ENCODE peak calls at places on chromosomes 13 and 19, in eight cellular contexts. E, J, Y, D, Q, N, B and I are unnamed samples.

GRCh38 chr19:14997981-14998380 is 18.3 kb upstream of the SLC1A6 start:
- DNase-seq in J (no peak), N (no peak), Q (no peak), E (no peak), Y (no peak), B (no peak), D (no peak), I (no peak)

GRCh38 chr13:98890186-98890585 is 87.7 kb downstream of the DOCK9 start:
- DNase-seq in Y (peak), J (peak), N (no peak), E (no peak), D (peak), Q (peak), B (no peak), I (no peak)

GRCh38 chr13:113393572-113394503 is 29.9 kb upstream of the GRTP1 start:
- DNase-seq in Y (peak), Q (peak), J (peak), D (peak), B (peak), N (peak), E (peak), I (peak)

GRCh38 chr19:45076029-45076850 is at the start of gene ZNF296:
- DNase-seq in Q (peak), B (peak), Y (peak), J (no peak), N (peak), D (peak), E (no peak), I (peak)

GRCh38 chr19:42540071-42540553 is 11.8 kb upstream of the CEACAM1 start:
- DNase-seq in N (peak), Y (no peak), B (no peak), Q (no peak), J (no peak), D (no peak), E (peak), I (peak)

GRCh38 chr13:30766234-30766633 is 30.9 kb downstream of the ALOX5AP start:
- DNase-seq in B (no peak), Q (no peak), D (no peak), Y (no peak), J (no peak), N (no peak), E (no peak), I (no peak)

GRCh38 chr13:39016789-39017188 is 21.1 kb downstream of the PROSER1 start:
- DNase-seq in N (peak), B (peak), J (peak), Q (no peak), E (no peak), Y (no peak), D (no peak), I (peak)

GRCh38 chr13:51244637-51245405 is 22.6 kb downstream of the FAM124A start:
- DNase-seq in B (no peak), N (no peak), J (no peak), D (no peak), Y (no peak), Q (no peak), E (no peak), I (no peak)

GRCh38 chr19:49073514-49074378 is 1.2 kb upstream of the KCNA7 start:
- DNase-seq in D (peak), B (no peak), N (peak), Y (no peak), Q (peak), E (no peak), J (no peak), I (no peak)

GRCh38 chr19:38401148-38401547 is 1.7 kb upstream of the FAM98C start:
- DNase-seq in D (no peak), Q (no peak), Y (no peak), N (no peak), E (no peak), J (peak), B (no peak), I (no peak)

GRCh38 chr13:96089749-96090239 is at the start of gene HS6ST3:
- DNase-seq in E (peak), D (peak), Q (peak), J (no peak), N (peak), Y (no peak), B (peak), I (peak)

GRCh38 chr13:40485611-40486517 is 180.6 kb downstream of the FOXO1 start:
- DNase-seq in E (no peak), B (peak), N (no peak), J (no peak), D (no peak), Q (peak), Y (peak), I (no peak)